ENCODE peak calls at places on chromosome 1, in four cellular contexts. One of them, this sample, is unnamed.

GRCh38 chr1:12662556-12662955 is 18.7 kb downstream of the AADACL4 start:
- DNase-seq in GM12878: no peak
- DNase-seq in HepG2: no peak
- DNase-seq in K562: no peak
- DNase-seq in this sample: no peak

GRCh38 chr1:76202670-76203069 is 128.1 kb downstream of the ST6GALNAC3 start:
- DNase-seq in GM12878: no peak
- DNase-seq in HepG2: no peak
- DNase-seq in K562: no peak
- DNase-seq in this sample: no peak

GRCh38 chr1:11730429-11730861 is 5.5 kb upstream of the AGTRAP start:
- DNase-seq in GM12878: no peak
- DNase-seq in HepG2: no peak
- DNase-seq in K562: no peak
- DNase-seq in this sample: no peak

GRCh38 chr1:75811211-75811981 is 14.7 kb downstream of the MSH4 start:
- DNase-seq in GM12878: no peak
- DNase-seq in HepG2: no peak
- DNase-seq in K562: no peak
- DNase-seq in this sample: no peak

GRCh38 chr1:6028042-6028895 is 17.4 kb upstream of the KCNAB2 start:
- DNase-seq in GM12878: no peak
- DNase-seq in HepG2: no peak
- DNase-seq in K562: no peak
- DNase-seq in this sample: no peak

GRCh38 chr1:170520601-170521000 is 11.4 kb upstream of the GORAB start:
- DNase-seq in GM12878: no peak
- DNase-seq in HepG2: no peak
- DNase-seq in K562: no peak
- DNase-seq in this sample: no peak

GRCh38 chr1:248834343-248834940 is 3.6 kb upstream of the ZNF672 start:
- DNase-seq in GM12878: no peak
- DNase-seq in HepG2: no peak
- DNase-seq in K562: no peak
- DNase-seq in this sample: no peak

GRCh38 chr1:236685205-236685916 is 938 bp upstream of the ACTN2 start:
- DNase-seq in GM12878: no peak
- DNase-seq in HepG2: no peak
- DNase-seq in K562: no peak
- DNase-seq in this sample: no peak

GRCh38 chr1:196660912-196661311 is 9.1 kb downstream of the CFH start:
- DNase-seq in GM12878: no peak
- DNase-seq in HepG2: no peak
- DNase-seq in K562: peak
- DNase-seq in this sample: peak

GRCh38 chr1:21663251-21663950 is 5.8 kb downstream of the RAP1GAP start:
- DNase-seq in GM12878: no peak
- DNase-seq in HepG2: no peak
- DNase-seq in K562: no peak
- DNase-seq in this sample: no peak

GRCh38 chr1:66758247-66758755 is 6.0 kb downstream of the DYNLT5 start:
- DNase-seq in GM12878: peak
- DNase-seq in HepG2: no peak
- DNase-seq in K562: peak
- DNase-seq in this sample: no peak

GRCh38 chr1:203338335-203339036 is 12.4 kb downstream of the FMOD start:
- DNase-seq in GM12878: no peak
- DNase-seq in HepG2: peak
- DNase-seq in K562: peak
- DNase-seq in this sample: peak

GRCh38 chr1:87236585-87236984 is 92.1 kb upstream of the LMO4 start:
- DNase-seq in GM12878: no peak
- DNase-seq in HepG2: no peak
- DNase-seq in K562: no peak
- DNase-seq in this sample: no peak

GRCh38 chr1:145710291-145711027 is 3.3 kb upstream of the PDZK1 start:
- DNase-seq in GM12878: no peak
- DNase-seq in HepG2: no peak
- DNase-seq in K562: no peak
- DNase-seq in this sample: no peak

GRCh38 chr1:204782118-204782700 is 88.5 kb upstream of the NFASC start:
- DNase-seq in GM12878: no peak
- DNase-seq in HepG2: no peak
- DNase-seq in K562: no peak
- DNase-seq in this sample: no peak

GRCh38 chr1:77193951-77194350 is 25.3 kb downstream of the PIGK start:
- DNase-seq in GM12878: no peak
- DNase-seq in HepG2: no peak
- DNase-seq in K562: no peak
- DNase-seq in this sample: no peak

GRCh38 chr1:179002552-179003345 is 22.9 kb upstream of the FAM20B start:
- DNase-seq in GM12878: no peak
- DNase-seq in HepG2: peak
- DNase-seq in K562: peak
- DNase-seq in this sample: peak

GRCh38 chr1:202807367-202807925 is 775 bp downstream of the KDM5B start:
- DNase-seq in GM12878: no peak
- DNase-seq in HepG2: no peak
- DNase-seq in K562: peak
- DNase-seq in this sample: peak

GRCh38 chr1:202683029-202683428 is 27.2 kb downstream of the SYT2 start:
- DNase-seq in GM12878: no peak
- DNase-seq in HepG2: no peak
- DNase-seq in K562: no peak
- DNase-seq in this sample: no peak

GRCh38 chr1:54335396-54336056 is 70.7 kb downstream of the SSBP3 start:
- DNase-seq in GM12878: no peak
- DNase-seq in HepG2: no peak
- DNase-seq in K562: no peak
- DNase-seq in this sample: no peak

DNA sequence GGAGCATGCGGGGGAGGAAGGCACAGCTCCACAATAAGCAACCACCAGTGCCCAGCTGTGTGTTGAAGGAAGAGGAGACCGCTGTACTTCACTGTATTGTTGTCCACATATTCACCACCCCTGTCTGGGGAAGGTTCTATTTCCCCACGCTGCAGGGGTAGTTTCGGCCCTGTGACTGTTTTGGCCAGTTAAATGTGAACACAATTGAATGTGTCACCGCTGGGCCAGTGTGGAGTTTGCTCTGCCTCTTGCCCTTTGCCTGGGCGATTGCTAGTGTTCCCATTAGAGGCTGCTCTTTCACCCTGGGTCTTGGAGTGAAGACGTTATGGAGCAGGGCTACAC is 32.6 kb downstream of the UBE4B start:
- DNase-seq in GM12878: no peak
- DNase-seq in HepG2: peak
- DNase-seq in K562: peak
- DNase-seq in this sample: no peak
- TF ChIP-seq SP1 in GM12878: no peak
- TF ChIP-seq SP1 in HepG2: no peak
- TF ChIP-seq SP1 in K562: no peak
- TF ChIP-seq SP1 in this sample: no peak

DNA sequence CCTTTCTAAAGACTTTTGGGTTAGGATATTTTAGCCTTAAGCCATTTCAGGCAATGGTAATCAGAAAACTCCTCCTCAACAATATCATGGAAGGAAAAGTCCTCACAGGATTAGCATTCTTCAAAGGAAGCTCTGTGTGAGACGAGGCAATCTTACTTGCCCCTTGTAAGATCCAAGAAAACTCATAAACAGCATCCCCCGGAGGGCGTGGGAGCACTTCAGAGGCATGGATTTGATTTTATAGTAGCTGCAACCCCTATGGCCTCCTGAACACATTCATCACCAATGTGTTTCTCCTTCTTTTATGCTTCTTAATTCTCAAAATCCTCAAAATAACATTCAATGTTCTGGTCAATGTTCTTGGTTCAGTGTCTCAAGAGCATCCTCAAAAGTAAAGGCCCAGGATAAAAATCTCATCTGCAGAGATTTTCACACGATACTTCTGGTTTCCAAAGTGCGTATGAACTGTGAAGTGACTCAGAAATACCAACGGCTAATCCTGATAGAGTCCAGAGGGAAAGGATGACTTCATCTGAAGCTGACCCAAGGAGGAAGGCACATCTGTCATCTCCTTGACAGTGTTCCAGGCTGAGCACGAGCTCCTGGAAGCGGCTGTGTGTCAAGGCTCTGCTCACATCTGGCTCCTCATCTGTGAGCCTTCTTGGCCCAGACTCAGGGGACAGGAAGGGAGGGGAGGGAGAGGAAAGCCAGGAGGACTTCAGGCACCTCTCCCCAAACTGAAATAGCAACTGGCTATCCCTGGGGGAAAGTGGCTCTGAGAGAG is 49.3 kb upstream of the PSEN2 start:
- DNase-seq in GM12878: no peak
- DNase-seq in HepG2: no peak
- DNase-seq in K562: no peak
- DNase-seq in this sample: peak
- TF ChIP-seq FOXK2 in GM12878: no peak
- TF ChIP-seq FOXK2 in HepG2: no peak
- TF ChIP-seq FOXK2 in K562: no peak
- TF ChIP-seq FOXK2 in this sample: no peak

DNA sequence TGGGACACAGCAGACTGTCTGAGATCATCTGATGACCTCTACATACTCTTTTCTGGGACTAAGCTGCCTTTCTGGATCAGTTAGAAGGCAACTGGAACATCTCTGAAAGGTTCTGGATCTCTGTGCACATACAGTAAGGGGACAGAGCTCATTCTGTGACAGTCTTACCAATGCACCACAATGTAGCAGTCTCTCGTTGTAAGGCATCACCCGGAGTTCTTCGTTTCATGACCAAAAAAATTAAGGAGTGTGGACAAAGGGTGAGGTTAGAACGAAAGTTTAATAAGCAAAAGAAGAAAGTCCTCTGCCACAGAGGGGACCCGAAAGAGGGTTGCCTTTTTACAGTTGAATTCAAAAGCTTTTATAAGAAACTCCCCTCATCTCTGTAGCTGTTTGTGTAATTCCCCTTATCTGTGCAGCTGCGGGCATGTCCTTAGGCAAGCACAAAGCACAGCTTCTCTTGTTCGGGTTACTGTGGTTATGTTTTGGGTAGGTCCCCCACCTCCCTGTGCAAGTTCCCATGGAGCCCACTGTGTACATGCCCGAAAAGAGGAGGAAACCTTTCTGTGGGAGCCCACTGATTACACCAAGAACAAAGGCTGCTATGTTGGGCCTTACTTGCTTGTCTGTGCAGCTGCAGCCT is 53.2 kb upstream of the CACNA1E start:
- DNase-seq in GM12878: peak
- DNase-seq in HepG2: no peak
- DNase-seq in K562: no peak
- DNase-seq in this sample: no peak
- TF ChIP-seq SP1 in GM12878: peak
- TF ChIP-seq SP1 in HepG2: no peak
- TF ChIP-seq SP1 in K562: no peak
- TF ChIP-seq SP1 in this sample: no peak

GRCh38 chr1:207972350-207972749 is 61.4 kb upstream of the CD34 start:
- DNase-seq in GM12878: no peak
- DNase-seq in HepG2: no peak
- DNase-seq in K562: no peak
- DNase-seq in this sample: no peak
- TF ChIP-seq FOXK2 in GM12878: no peak
- TF ChIP-seq FOXK2 in HepG2: no peak
- TF ChIP-seq FOXK2 in K562: no peak
- TF ChIP-seq FOXK2 in this sample: no peak

GRCh38 chr1:221632072-221632471 is 109.8 kb downstream of the DUSP10 start:
- DNase-seq in GM12878: no peak
- DNase-seq in HepG2: no peak
- DNase-seq in K562: no peak
- DNase-seq in this sample: no peak
- TF ChIP-seq SP1 in GM12878: no peak
- TF ChIP-seq SP1 in HepG2: no peak
- TF ChIP-seq SP1 in K562: no peak
- TF ChIP-seq SP1 in this sample: no peak

GRCh38 chr1:230823421-230823820 is 44.9 kb downstream of the C1orf198 start:
- DNase-seq in GM12878: no peak
- DNase-seq in HepG2: no peak
- DNase-seq in K562: no peak
- DNase-seq in this sample: no peak
- TF ChIP-seq FOXK2 in GM12878: no peak
- TF ChIP-seq FOXK2 in HepG2: no peak
- TF ChIP-seq FOXK2 in K562: no peak
- TF ChIP-seq FOXK2 in this sample: no peak

This sample was measured in HEK293T.